ENCODE peak calls at places on chromosomes 12 and 14, in five cellular contexts. G is nephron progenitor cell, U is fibroblast of gingiva, F is substantia nigra, M is left ventricle myocardium superior. A is an unnamed sample.

GRCh38 chr12:72241552-72241951 is 30.6 kb upstream of the TRHDE start:
- DNase-seq in G (no peak), U (no peak), F (no peak), M (no peak), A (no peak)

GRCh38 chr14:78405071-78405856 is 235.1 kb downstream of the NRXN3 start:
- DNase-seq in G (no peak), U (no peak), F (no peak), M (no peak), A (no peak)

GRCh38 chr12:129115558-129115957 is 262.3 kb downstream of the GLT1D1 start:
- DNase-seq in G (no peak), U (no peak), F (no peak), M (no peak), A (no peak)

GRCh38 chr14:32779845-32780244 is 158.8 kb upstream of the NPAS3 start:
- DNase-seq in G (no peak), U (no peak), F (no peak), M (no peak), A (no peak)

GRCh38 chr12:21169878-21170472 is 39.0 kb downstream of the SLCO1B1 start:
- DNase-seq in G (peak), U (peak), F (peak), M (no peak), A (peak)

GRCh38 chr12:108548954-108549521 is 11.9 kb downstream of the SART3 start:
- DNase-seq in G (no peak), U (no peak), F (no peak), M (no peak), A (no peak)

GRCh38 chr12:52702338-52702737 is 986 bp downstream of the KRT77 start:
- DNase-seq in G (no peak), U (no peak), F (no peak), M (no peak), A (no peak)

GRCh38 chr14:26427059-26427458 is 170.8 kb downstream of the NOVA1 start:
- DNase-seq in G (no peak), U (peak), F (no peak), M (no peak), A (no peak)

GRCh38 chr14:104040539-104040938 is 45.0 kb upstream of the ASPG start:
- DNase-seq in G (no peak), U (no peak), F (no peak), M (no peak), A (no peak)

GRCh38 chr12:25648460-25648859 is 95.4 kb upstream of the LMNTD1 start:
- DNase-seq in G (peak), U (peak), F (peak), M (peak), A (peak)

GRCh38 chr14:94885481-94886155 is 115.7 kb upstream of the GSC start:
- DNase-seq in G (no peak), U (no peak), F (no peak), M (no peak), A (no peak)

GRCh38 chr14:101220921-101221510 is 317.5 kb upstream of the RTL1 start:
- DNase-seq in G (no peak), U (no peak), F (no peak), M (no peak), A (no peak)

A was measured in SK-N-DZ.